ENCODE peak calls at places on chromosomes 16 and 17, in six cellular contexts. S is right lobe of liver, I is AG09319, Z is osteocyte, K is GM12865, J is brain microvascular endothelial cell. X is an unnamed sample.

GRCh38 chr17:79631640-79632431 is 21.0 kb upstream of the RBFOX3 start:
- DNase-seq in S (peak), I (no peak), Z (peak), K (no peak), J (no peak), X (no peak)

GRCh38 chr16:53369921-53370320 is 64.3 kb upstream of the RBL2 start:
- DNase-seq in S (no peak), I (no peak), Z (no peak), K (no peak), J (peak), X (peak)

GRCh38 chr16:24731722-24732419 is 2.4 kb downstream of the TNRC6A start:
- DNase-seq in S (peak), I (no peak), Z (no peak), K (no peak), J (no peak), X (no peak)

GRCh38 chr17:70110443-70110880 is 35.4 kb downstream of the KCNJ16 start:
- DNase-seq in S (no peak), I (no peak), Z (no peak), K (no peak), J (peak), X (no peak)

GRCh38 chr16:29824589-29825144 is 4.4 kb downstream of the MVP start:
- DNase-seq in S (no peak), I (no peak), Z (no peak), K (no peak), J (no peak), X (peak)

GRCh38 chr17:75503976-75504346 is 11.4 kb downstream of the CASKIN2 start:
- DNase-seq in S (no peak), I (no peak), Z (no peak), K (no peak), J (no peak), X (no peak)

GRCh38 chr17:36534117-36534880 is at the start of gene MYO19:
- DNase-seq in S (peak), I (no peak), Z (peak), K (peak), J (peak), X (peak)

GRCh38 chr17:13476722-13477121 is 125.0 kb downstream of the HS3ST3A1 start:
- DNase-seq in S (no peak), I (no peak), Z (no peak), K (no peak), J (peak), X (peak)

GRCh38 chr16:49701867-49702494 is 153.9 kb downstream of the ZNF423 start:
- DNase-seq in S (no peak), I (no peak), Z (no peak), K (no peak), J (no peak), X (no peak)

GRCh38 chr16:54135361-54136275 is 151.0 kb downstream of the IRX3 start:
- DNase-seq in S (no peak), I (peak), Z (no peak), K (no peak), J (peak), X (peak)

GRCh38 chr17:7281953-7282751 is 634 bp downstream of the SLC2A4 start:
- DNase-seq in S (peak), I (no peak), Z (no peak), K (no peak), J (no peak), X (no peak)

GRCh38 chr16:81940781-81941560 is 70.3 kb downstream of the SDR42E1 start:
- DNase-seq in S (no peak), I (peak), Z (no peak), K (no peak), J (peak), X (peak)

GRCh38 chr17:27381007-27381501 is 75.2 kb upstream of the KSR1 start:
- DNase-seq in S (peak), I (no peak), Z (peak), K (peak), J (peak), X (peak)

GRCh38 chr16:84356591-84357116 is 11.7 kb upstream of the ATP2C2 start:
- DNase-seq in S (no peak), I (no peak), Z (no peak), K (no peak), J (no peak), X (no peak)

GRCh38 chr16:72996291-72997062 is 51.5 kb downstream of the ZFHX3 start:
- DNase-seq in S (no peak), I (no peak), Z (no peak), K (no peak), J (no peak), X (no peak)

GRCh38 chr17:6639651-6640535 is 618 bp downstream of the KIAA0753 start:
- DNase-seq in S (peak), I (peak), Z (peak), K (peak), J (no peak), X (peak)

GRCh38 chr17:71085238-71086033 is 916.1 kb downstream of the KCNJ2 start:
- DNase-seq in S (peak), I (no peak), Z (no peak), K (peak), J (no peak), X (peak)

GRCh38 chr17:75877752-75878173 is 618 bp downstream of the TRIM47 start:
- DNase-seq in S (peak), I (no peak), Z (peak), K (peak), J (peak), X (peak)

GRCh38 chr16:27641260-27641659 is 91.3 kb downstream of the KATNIP start:
- DNase-seq in S (no peak), I (no peak), Z (no peak), K (no peak), J (no peak), X (no peak)

GRCh38 chr16:27639588-27640276 is 89.8 kb downstream of the KATNIP start:
- DNase-seq in S (no peak), I (no peak), Z (no peak), K (peak), J (peak), X (peak)

GRCh38 chr16:27638833-27639587 is 89.1 kb downstream of the KATNIP start:
- DNase-seq in S (no peak), I (no peak), Z (no peak), K (no peak), J (no peak), X (no peak)

GRCh38 chr16:27642753-27643152 is 92.8 kb downstream of the KATNIP start:
- DNase-seq in S (no peak), I (no peak), Z (no peak), K (peak), J (no peak), X (peak)

DNA sequence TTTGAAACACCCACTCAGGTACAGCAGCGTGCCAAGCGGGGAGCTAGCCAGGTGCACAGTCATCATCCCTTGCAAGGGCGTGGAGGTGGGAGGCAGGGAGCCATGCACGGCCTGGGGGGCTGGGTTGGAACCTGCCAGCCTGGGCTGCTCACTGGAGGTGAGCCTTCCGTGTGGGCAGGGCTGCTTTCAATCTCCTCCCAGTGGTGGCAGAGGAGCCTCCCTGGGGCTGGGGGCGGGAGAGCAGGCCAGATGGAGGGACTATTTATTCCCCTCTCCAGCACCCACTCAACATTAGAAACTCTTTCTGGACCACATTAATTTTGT is 90.3 kb downstream of the KATNIP start:
- DNase-seq in S (no peak), I (no peak), Z (no peak), K (no peak), J (no peak), X (peak)
- TF ChIP-seq CTCF in S (no peak), I (no peak), Z (no peak), K (no peak), J (no peak), X (no peak)

DNA sequence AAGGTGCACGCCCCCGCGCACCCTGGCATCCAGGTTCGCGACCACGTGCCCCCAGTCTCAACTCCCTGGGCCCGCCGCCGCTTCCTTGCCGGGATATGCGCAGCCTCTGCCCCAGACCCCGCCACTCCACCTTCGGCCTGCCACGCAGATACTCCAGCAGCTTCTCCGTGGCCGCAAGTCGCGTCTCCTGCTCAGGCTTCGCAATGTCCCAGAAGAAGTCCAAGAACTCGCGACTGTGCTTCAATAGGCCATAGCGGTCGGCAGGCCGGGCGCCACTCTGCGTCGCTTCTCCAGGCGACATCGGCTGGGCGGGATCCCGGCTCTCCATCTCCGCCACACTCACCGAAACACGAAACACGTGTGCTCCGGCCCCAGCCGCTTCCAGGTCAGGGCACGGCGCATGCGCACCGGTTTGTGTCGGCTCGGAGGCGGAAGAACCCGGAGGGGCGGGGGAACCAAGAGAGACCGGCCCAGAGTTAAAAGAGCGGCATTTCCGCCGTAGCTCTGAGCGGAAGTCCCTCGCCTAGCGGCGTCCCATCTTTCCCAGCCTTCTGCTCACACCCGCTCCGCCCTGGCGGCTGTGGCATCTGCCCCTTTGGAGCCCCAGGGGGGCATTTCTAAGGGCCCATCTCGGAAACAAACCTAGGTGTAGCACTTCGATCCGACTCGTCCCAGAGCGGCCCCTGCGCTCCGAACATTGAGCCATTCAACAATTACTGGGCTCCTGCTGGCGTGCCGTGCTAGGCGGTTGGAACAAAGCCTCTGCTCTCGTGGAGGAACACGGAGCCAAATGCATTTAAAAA is at the start of gene MYBBP1A:
- DNase-seq in S (peak), I (peak), Z (peak), K (peak), J (peak), X (peak)
- TF ChIP-seq CTCF in S (no peak), I (peak), Z (peak), K (peak), J (peak), X (no peak)

DNA sequence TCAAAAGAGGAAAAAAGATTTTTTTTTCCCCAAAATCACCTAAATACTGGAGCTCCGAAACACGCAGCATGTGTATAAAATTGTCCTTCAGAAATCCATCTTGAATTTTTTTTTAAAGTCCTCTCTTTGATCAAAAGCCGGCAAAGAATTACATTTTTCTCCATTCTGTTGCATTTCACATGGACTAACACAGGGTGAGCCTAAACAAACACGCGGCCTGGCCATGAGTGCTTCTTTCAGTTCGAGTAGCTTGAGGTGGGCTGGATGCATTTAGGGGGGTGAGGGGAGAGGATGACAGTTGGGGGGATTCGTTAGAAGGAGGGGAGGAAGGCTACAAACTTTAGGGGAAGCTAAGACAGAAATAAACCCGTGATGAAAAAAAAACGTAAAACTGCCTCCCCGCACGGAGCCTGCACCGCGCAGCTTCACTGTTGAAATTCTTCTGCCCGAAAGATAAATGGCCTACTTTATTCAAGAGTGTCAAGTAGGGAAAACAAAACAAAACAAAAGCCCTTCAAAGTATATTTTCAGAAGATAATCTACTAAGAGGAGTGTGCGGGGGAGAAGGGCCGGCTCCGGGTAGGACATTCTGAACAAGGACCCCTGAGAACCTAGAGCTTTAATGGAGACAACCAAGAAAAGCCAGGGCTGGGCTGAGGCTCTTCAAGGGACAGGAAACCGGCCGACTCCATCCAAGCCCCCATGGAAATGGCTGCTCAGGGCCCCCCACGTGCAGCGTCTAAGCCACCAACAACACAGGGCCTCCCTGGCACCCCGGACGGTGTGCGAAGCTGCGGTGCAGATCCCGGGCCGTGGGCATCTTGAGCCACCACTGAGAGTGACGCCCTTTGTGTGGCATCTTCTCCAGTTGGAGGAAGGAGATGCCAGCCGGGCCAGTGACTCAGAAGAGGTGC is 251.2 kb downstream of the C16orf95 start:
- DNase-seq in S (no peak), I (no peak), Z (no peak), K (no peak), J (no peak), X (no peak)
- TF ChIP-seq CTCF in S (no peak), I (no peak), Z (no peak), K (no peak), J (no peak), X (no peak)

GRCh38 chr16:55700067-55700466 is 44.3 kb downstream of the SLC6A2 start:
- DNase-seq in S (no peak), I (no peak), Z (no peak), K (no peak), J (no peak), X (no peak)

GRCh38 chr16:55701442-55702319 is 45.9 kb downstream of the SLC6A2 start:
- DNase-seq in S (peak), I (no peak), Z (no peak), K (peak), J (peak), X (peak)

GRCh38 chr16:55700961-55701360 is 45.2 kb downstream of the SLC6A2 start:
- DNase-seq in S (no peak), I (no peak), Z (no peak), K (no peak), J (no peak), X (no peak)

GRCh38 chr16:55706739-55707487 is 51.1 kb downstream of the SLC6A2 start:
- DNase-seq in S (no peak), I (no peak), Z (peak), K (no peak), J (no peak), X (no peak)

DNA sequence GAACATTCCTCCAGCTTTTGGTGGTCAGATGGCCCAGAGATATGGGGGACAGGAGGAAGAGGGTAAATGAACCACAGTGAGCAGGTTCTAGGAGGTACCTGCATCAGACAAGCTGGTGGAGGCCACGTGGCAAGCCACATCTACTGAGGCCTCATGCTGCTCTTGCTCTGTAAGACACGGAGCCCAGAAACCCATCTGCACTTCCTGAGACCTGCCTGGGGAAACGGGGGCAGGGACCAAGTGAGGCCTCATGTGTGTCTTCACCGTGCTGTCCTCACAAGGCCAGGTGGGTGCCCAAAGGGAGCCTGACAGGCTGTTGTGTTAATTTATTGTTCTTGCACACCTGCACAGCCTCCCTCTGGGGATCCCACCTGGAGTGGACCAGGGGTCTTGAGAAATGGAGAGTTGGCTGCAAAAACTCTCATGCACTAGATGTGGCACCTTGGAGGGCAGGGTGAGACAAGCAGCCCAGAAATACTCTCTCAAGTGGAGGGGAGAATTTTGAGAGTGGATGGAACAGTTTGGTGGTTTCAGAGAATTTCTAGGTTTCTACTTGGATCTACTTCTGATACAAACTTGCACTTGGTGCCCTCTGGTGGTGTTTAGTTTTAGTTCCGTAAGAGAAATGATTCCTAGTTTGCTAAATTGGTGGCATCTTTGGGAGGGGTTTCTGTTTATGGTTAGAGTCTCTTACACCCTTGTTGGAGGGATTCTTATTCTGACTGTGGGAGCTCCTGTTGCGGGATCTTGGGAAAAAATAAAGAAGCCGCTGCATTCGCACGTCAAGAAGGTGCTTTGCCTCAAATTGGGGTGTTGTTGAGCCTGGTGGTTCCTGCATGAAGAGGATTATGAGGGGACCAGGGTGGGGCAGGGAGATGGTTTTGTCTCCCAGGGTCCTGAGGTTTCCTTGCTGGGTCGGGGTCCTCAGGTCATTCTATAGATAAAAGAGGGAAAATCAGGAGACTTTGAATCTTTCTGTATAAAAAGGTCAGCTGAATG is 47.5 kb downstream of the SLC6A2 start:
- DNase-seq in S (no peak), I (peak), Z (no peak), K (peak), J (peak), X (peak)
- TF ChIP-seq CTCF in S (peak), I (peak), Z (peak), K (peak), J (peak), X (peak)

DNA sequence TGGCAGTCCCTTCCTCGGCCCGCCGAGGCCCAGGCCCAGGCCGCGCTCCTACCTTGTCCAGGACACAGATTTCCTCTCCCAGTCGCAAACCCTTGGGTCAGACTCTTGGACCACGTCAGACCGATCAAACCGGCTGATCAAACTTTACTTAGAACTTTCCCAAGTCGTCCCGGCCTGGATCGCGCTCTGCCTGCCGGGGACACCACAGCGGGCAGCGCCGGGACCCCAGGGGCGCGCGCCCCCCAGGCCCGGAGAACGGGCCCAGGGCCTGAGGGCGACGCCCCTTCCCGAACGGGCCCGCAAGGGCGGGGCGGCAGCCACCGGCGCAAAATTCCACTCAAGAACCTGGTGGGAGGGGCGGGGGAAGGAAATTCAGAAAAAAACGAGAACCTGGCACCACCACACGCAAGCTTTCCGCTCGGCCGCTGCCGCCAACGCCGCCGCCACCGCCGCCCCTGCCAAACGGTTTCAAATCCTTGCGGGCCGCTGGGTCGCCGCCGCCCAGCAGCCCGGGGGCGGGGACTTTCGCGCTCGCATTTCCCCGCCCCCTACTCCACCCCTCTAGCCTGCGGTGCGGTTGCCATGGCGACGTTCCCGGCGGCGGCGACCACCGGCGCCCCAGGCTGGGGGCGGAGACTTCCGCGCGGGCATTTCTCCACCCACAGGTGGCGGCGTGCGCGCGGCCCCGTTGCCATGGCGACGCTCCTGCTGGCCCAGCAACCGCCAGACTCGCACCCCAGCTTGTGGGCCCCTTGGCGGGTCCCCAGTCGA is at the start of gene CEP112:
- DNase-seq in S (peak), I (peak), Z (peak), K (peak), J (peak), X (peak)
- TF ChIP-seq CTCF in S (no peak), I (no peak), Z (no peak), K (no peak), J (no peak), X (no peak)

DNA sequence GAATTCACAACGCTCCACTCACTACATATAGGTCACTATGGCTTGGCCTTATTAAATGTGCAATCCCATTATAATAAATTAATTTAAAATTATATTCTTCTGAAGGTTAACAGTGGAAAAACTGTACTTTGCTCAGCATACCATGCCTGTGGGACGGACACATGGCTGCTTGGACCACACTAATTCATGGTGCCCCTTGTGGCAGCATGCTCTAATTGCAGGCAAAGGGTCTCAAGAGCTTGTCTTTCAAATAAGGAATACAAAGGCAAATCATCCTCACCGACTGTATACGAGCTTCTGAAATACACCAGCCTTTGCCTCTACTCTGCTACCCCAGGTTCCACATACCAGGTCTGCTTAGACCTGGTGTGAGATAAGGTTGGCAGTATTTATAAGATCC is 11.7 kb downstream of the SMPD3 start:
- DNase-seq in S (no peak), I (no peak), Z (no peak), K (peak), J (no peak), X (peak)
- TF ChIP-seq CTCF in S (no peak), I (no peak), Z (peak), K (peak), J (peak), X (peak)

X was measured in MCF 10A.